ENCODE peak calls at places on chromosome 9, in eight cellular contexts. H is endothelial cell of umbilical vein; G is pancreas; T is effector memory CD4-positive, alpha-beta T cell; L is GM23338; Y is neural progenitor cell; N is Panc1; W is uterus. Z is an unnamed sample.

GRCh38 chr9:81716409-81716808 is 27.1 kb upstream of the TLE1 start:
- DNase-seq in H (no peak), G (no peak), T (no peak), L (no peak), Y (no peak), N (no peak), W (no peak), Z (no peak)

GRCh38 chr9:126043691-126044090 is 282.9 kb upstream of the MVB12B start:
- DNase-seq in H (peak), G (no peak), T (no peak), L (no peak), Y (peak), N (no peak), W (no peak), Z (no peak)

GRCh38 chr9:89791754-89792153 is 186.9 kb downstream of the GADD45G start:
- DNase-seq in H (no peak), G (no peak), T (no peak), L (no peak), Y (no peak), N (no peak), W (no peak), Z (no peak)

GRCh38 chr9:71349218-71349617 is 227.8 kb upstream of the TRPM3 start:
- DNase-seq in H (no peak), G (no peak), T (no peak), L (no peak), Y (no peak), N (no peak), W (no peak), Z (no peak)

GRCh38 chr9:81906656-81907055 is 21.6 kb upstream of the SPATA31D4 start:
- DNase-seq in H (no peak), G (no peak), T (no peak), L (no peak), Y (no peak), N (no peak), W (no peak), Z (no peak)

GRCh38 chr9:89594811-89595550 is 9.8 kb upstream of the GADD45G start:
- DNase-seq in H (no peak), G (no peak), T (no peak), L (no peak), Y (no peak), N (no peak), W (no peak), Z (no peak)

GRCh38 chr9:21510806-21511205 is 28.7 kb upstream of the IFNE start:
- DNase-seq in H (no peak), G (no peak), T (no peak), L (no peak), Y (no peak), N (no peak), W (no peak), Z (no peak)

GRCh38 chr9:111107141-111107540 is 68.9 kb upstream of the LPAR1 start:
- DNase-seq in H (no peak), G (no peak), T (no peak), L (no peak), Y (no peak), N (no peak), W (no peak), Z (no peak)

GRCh38 chr9:74521009-74521408 is 23.9 kb downstream of the RORB start:
- DNase-seq in H (no peak), G (no peak), T (no peak), L (no peak), Y (no peak), N (no peak), W (no peak), Z (no peak)

DNA sequence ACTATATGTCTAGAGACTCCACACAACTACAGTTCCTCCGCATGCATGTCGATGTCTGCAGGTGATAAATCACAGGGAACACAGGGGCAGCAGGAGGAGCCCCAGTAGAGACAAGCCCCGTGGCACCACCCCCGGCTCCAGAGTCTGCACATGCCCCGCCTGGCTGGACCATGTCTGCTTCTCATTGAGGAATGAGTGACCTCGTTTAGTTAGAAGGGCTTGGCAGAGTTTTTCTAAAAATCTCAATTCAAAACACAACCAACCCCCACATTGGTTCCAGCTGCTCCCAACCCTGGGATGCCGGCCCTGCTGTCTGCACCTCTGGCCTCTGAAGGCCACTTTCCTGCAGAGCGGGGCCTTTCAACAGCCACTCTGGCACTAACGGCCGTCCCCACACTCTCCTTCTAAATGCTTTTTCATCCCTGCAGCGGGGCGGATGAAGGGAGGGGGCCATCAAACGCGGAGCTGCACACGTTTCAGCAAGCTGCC is 106.4 kb downstream of the ROR2 start:
- DNase-seq in H (no peak), G (no peak), T (no peak), L (peak), Y (peak), N (no peak), W (peak), Z (no peak)
- H3K27ac ChIP-seq in H (no peak), G (no peak), T (no peak), L (peak), Y (peak), N (no peak), W (peak), Z (no peak)

DNA sequence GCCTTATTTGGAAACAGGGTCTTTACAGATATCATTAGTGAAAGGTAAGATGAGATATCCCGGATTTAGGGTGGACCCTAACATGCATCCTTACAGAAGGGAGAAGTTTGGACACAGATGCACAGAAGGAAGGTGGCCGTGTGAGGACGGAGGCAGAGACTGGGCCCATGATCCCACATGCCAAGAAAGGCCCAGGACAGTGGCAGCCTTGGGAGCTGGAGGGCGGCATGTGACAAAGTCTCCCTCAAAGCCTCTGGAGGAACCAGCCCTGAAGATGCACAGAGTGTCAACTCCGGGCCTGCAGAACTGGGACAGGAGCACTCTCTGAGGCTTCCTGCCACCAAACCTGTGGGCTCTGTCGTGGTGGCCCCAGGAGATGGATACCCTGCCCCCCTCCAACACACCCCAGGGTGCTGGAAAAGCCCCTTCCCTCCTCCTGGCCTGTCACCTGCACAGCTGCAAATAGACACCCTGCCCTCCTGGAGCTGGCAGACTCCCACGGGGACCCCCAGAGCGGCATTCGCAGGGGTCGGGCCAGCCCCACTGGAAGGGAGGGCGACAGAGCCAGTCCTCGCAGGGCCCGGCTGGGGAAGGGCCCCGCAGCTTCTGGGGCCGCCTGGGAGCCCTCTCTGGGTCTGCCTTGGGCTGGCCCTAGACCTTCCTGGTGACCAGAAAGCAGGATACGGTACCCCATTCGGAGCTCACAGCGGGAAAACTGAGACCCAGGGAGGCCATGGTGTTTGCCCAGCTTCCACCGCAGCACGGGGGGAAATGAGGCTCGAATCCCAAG is 7.9 kb downstream of the NACC2 start:
- DNase-seq in H (no peak), G (peak), T (no peak), L (no peak), Y (peak), N (no peak), W (no peak), Z (no peak)
- H3K27ac ChIP-seq in H (no peak), G (no peak), T (no peak), L (no peak), Y (no peak), N (peak), W (no peak), Z (peak)

GRCh38 chr9:87686520-87687090 is 39.3 kb upstream of the CTSL start:
- DNase-seq in H (no peak), G (no peak), T (no peak), L (no peak), Y (no peak), N (no peak), W (no peak), Z (no peak)
- H3K27ac ChIP-seq in H (no peak), G (no peak), T (no peak), L (no peak), Y (no peak), N (no peak), W (no peak), Z (peak)

GRCh38 chr9:72401396-72401795 is 36.4 kb upstream of the ZFAND5 start:
- DNase-seq in H (no peak), G (no peak), T (no peak), L (no peak), Y (peak), N (no peak), W (no peak), Z (no peak)

GRCh38 chr9:72410214-72410613 is 45.2 kb upstream of the ZFAND5 start:
- DNase-seq in H (no peak), G (no peak), T (no peak), L (no peak), Y (no peak), N (no peak), W (no peak), Z (no peak)

GRCh38 chr9:72412483-72413040 is 47.6 kb upstream of the ZFAND5 start:
- DNase-seq in H (no peak), G (no peak), T (no peak), L (no peak), Y (no peak), N (no peak), W (no peak), Z (no peak)

GRCh38 chr9:72402744-72403143 is 37.7 kb upstream of the ZFAND5 start:
- DNase-seq in H (no peak), G (no peak), T (no peak), L (no peak), Y (no peak), N (no peak), W (no peak), Z (no peak)

GRCh38 chr9:72407047-72407446 is 42.0 kb upstream of the ZFAND5 start:
- DNase-seq in H (no peak), G (no peak), T (no peak), L (no peak), Y (no peak), N (no peak), W (no peak), Z (no peak)
- H3K27ac ChIP-seq in H (no peak), G (no peak), T (no peak), L (no peak), Y (no peak), N (no peak), W (no peak), Z (no peak)

GRCh38 chr9:77707696-77708095 is 59.6 kb upstream of the GNA14 start:
- DNase-seq in H (peak), G (no peak), T (no peak), L (no peak), Y (no peak), N (peak), W (peak), Z (no peak)
- H3K27ac ChIP-seq in H (peak), G (no peak), T (no peak), L (no peak), Y (no peak), N (no peak), W (peak), Z (no peak)

DNA sequence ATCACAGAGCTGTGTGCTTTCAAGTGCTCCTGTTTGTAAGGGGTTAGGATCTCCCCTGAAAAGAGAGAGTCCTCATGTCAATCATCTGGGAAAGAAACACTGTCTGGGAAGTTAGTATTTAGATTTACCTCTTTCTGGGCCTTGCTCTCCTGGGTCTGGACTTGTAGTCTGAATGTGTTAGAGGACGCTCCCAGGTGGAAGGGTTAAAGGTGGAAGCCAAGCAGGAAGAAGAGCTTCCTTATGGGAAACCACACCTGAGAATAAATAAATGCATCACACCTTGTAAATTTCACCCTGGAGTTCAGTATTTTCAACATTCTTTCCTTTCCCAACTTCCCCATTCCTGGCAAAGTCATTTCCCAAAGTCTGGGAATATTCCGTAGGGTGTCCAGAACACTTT is 1.3 kb downstream of the PLGRKT start:
- DNase-seq in H (no peak), G (no peak), T (no peak), L (no peak), Y (no peak), N (no peak), W (no peak), Z (no peak)
- H3K27ac ChIP-seq in H (peak), G (no peak), T (peak), L (no peak), Y (no peak), N (no peak), W (no peak), Z (no peak)

DNA sequence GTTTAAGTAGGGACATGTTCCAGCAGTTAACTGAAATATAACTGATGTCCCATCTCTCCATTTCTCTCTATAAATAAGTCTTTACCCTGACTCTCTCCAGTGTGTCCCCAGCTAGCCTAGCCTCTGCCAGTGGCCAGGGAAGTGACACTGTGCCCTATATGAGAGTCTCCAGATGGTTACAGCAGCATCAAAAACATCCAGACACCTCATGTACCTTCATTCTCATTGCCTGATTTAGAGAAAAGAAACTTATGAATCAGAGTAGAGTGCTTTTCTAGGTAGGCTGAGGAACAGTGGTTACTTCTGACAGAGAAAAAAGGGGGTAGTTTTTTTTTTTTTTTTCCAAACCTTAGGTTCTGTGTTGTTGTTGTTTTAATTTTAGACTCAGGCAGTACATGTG is 148.5 kb downstream of the GNAQ start:
- DNase-seq in H (no peak), G (no peak), T (no peak), L (no peak), Y (no peak), N (no peak), W (no peak), Z (no peak)
- H3K27ac ChIP-seq in H (no peak), G (no peak), T (no peak), L (no peak), Y (no peak), N (no peak), W (no peak), Z (no peak)

GRCh38 chr9:6230037-6230778 is 14.6 kb downstream of the IL33 start:
- DNase-seq in H (peak), G (no peak), T (no peak), L (no peak), Y (no peak), N (no peak), W (no peak), Z (no peak)

GRCh38 chr9:6229604-6230003 is 14.0 kb downstream of the IL33 start:
- DNase-seq in H (peak), G (no peak), T (no peak), L (no peak), Y (no peak), N (no peak), W (no peak), Z (no peak)

GRCh38 chr9:6232546-6232945 is 16.9 kb downstream of the IL33 start:
- DNase-seq in H (no peak), G (no peak), T (no peak), L (no peak), Y (no peak), N (no peak), W (no peak), Z (no peak)

GRCh38 chr9:6226696-6227095 is 11.1 kb downstream of the IL33 start:
- DNase-seq in H (peak), G (no peak), T (no peak), L (peak), Y (no peak), N (no peak), W (no peak), Z (no peak)

GRCh38 chr9:6229186-6229585 is 13.6 kb downstream of the IL33 start:
- DNase-seq in H (no peak), G (no peak), T (no peak), L (no peak), Y (no peak), N (no peak), W (no peak), Z (no peak)
- H3K27ac ChIP-seq in H (peak), G (no peak), T (no peak), L (no peak), Y (no peak), N (no peak), W (peak), Z (no peak)

GRCh38 chr9:93120846-93121315 is 13.2 kb downstream of the NINJ1 start:
- DNase-seq in H (no peak), G (peak), T (no peak), L (no peak), Y (no peak), N (no peak), W (peak), Z (no peak)
- H3K27ac ChIP-seq in H (no peak), G (no peak), T (no peak), L (no peak), Y (no peak), N (no peak), W (peak), Z (peak)

GRCh38 chr9:97038909-97039781 is at the start of gene CTSV:
- DNase-seq in H (peak), G (peak), T (peak), L (peak), Y (peak), N (peak), W (peak), Z (peak)
- H3K27ac ChIP-seq in H (no peak), G (no peak), T (no peak), L (peak), Y (peak), N (peak), W (no peak), Z (no peak)

Z was measured in caudate nucleus.